ENCODE peak calls at places on chromosomes 5 and 9, in seven cellular contexts. N is tibial artery, S is prostate gland, G is stomach, I is Peyer's patch, Q is cardiac muscle cell, B is heart left ventricle. O is an unnamed sample.
A peak's percentile ranks its signal among the peaks of the same experiment; 100 is the strongest.

GRCh38 chr5:132225165-132226032 is 2.3 kb downstream of the P4HA2 start:
- DNase-seq in Q (peak; percentile 39), I (peak; percentile 16), N (peak; percentile 79), B (peak; percentile 82), G (peak; percentile 60), S (peak; percentile 47), O (peak; percentile 91)

GRCh38 chr9:107286057-107286456 is 3.0 kb downstream of the RAD23B start:
- DNase-seq in N (no peak), I (no peak), Q (peak; percentile 15), S (peak; percentile 43), G (no peak), B (no peak), O (no peak)

GRCh38 chr5:168667301-168667859 is 88.2 kb upstream of the PANK3 start:
- DNase-seq in G (no peak), S (no peak), Q (peak; percentile 71), I (no peak), B (no peak), N (peak; percentile 46), O (no peak)

GRCh38 chr9:69549310-69550202 is 122.6 kb downstream of the APBA1 start:
- DNase-seq in B (no peak), N (no peak), Q (peak; percentile 75), G (no peak), S (peak; percentile 23), I (no peak), O (peak; percentile 78)

GRCh38 chr5:17184596-17184995 is 32.8 kb upstream of the BASP1 start:
- DNase-seq in Q (no peak), I (no peak), S (no peak), N (no peak), G (no peak), B (no peak), O (no peak)

GRCh38 chr9:3507395-3508077 is 18.3 kb downstream of the RFX3 start:
- DNase-seq in Q (no peak), I (no peak), B (no peak), G (no peak), S (no peak), N (no peak), O (no peak)

GRCh38 chr5:150623152-150623877 is 17.1 kb upstream of the SYNPO start:
- DNase-seq in B (no peak), I (no peak), N (no peak), G (no peak), S (no peak), Q (no peak), O (peak; percentile 95)

GRCh38 chr5:159103086-159103485 is 3.4 kb upstream of the EBF1 start:
- DNase-seq in B (no peak), I (no peak), N (no peak), G (no peak), S (no peak), Q (no peak), O (peak; percentile 61)

GRCh38 chr5:73393606-73394489 is 54.7 kb downstream of the FOXD1 start:
- DNase-seq in Q (no peak), S (no peak), N (no peak), B (no peak), I (no peak), G (no peak), O (no peak)

GRCh38 chr9:132465131-132465635 is 55.2 kb downstream of the CFAP77 start:
- DNase-seq in I (no peak), N (no peak), B (no peak), G (no peak), S (no peak), Q (no peak), O (no peak)

GRCh38 chr5:139394123-139394653 is 716 bp downstream of the PROB1 start:
- DNase-seq in N (no peak), G (no peak), I (no peak), S (no peak), B (peak; percentile 82), Q (peak; percentile 74), O (peak; percentile 91)

GRCh38 chr5:139642891-139643871 is 5.0 kb upstream of the CXXC5 start:
- DNase-seq in B (peak; percentile 20), I (peak; percentile 8), S (peak; percentile 84), N (peak; percentile 59), G (peak; percentile 77), Q (no peak), O (peak; percentile 79)

GRCh38 chr9:126902160-126902559 is 12.4 kb upstream of the RALGPS1 start:
- DNase-seq in I (no peak), G (no peak), Q (no peak), S (no peak), N (no peak), B (no peak), O (no peak)

GRCh38 chr5:141650851-141651727 is at the start of gene FCHSD1:
- DNase-seq in G (peak; percentile 93), N (peak; percentile 95), I (peak; percentile 94), B (peak; percentile 89), S (peak; percentile 88), Q (peak; percentile 89), O (peak; percentile 99)

GRCh38 chr5:132677682-132678400 is 4.1 kb downstream of the IL4 start:
- DNase-seq in S (no peak), N (peak; percentile 25), G (no peak), Q (no peak), I (no peak), B (no peak), O (no peak)

GRCh38 chr5:159094745-159095144 is 5.0 kb downstream of the EBF1 start:
- DNase-seq in I (peak; percentile 73), Q (peak; percentile 72), B (peak; percentile 87), G (peak; percentile 50), N (peak; percentile 92), S (no peak), O (peak; percentile 91)

GRCh38 chr5:132539716-132540115 is 3.6 kb downstream of the IL5 start:
- DNase-seq in S (no peak), G (no peak), I (no peak), Q (no peak), N (no peak), B (no peak), O (no peak)

GRCh38 chr5:172696171-172696849 is 55.2 kb downstream of the NEURL1B start:
- DNase-seq in I (no peak), S (no peak), N (peak; percentile 87), Q (no peak), B (peak; percentile 76), G (no peak), O (peak; percentile 77)

GRCh38 chr9:32554107-32554506 is 1.7 kb upstream of the TOPORS start:
- DNase-seq in G (no peak), N (no peak), Q (no peak), S (no peak), B (no peak), I (no peak), O (no peak)

GRCh38 chr5:53480474-53481353 is at the start of gene FST:
- DNase-seq in G (peak; percentile 25), B (no peak), S (no peak), Q (peak; percentile 81), I (no peak), N (no peak), O (peak; percentile 76)

GRCh38 chr9:5393497-5393896 is 44.2 kb downstream of the PLGRKT start:
- DNase-seq in S (no peak), N (no peak), B (no peak), G (no peak), I (no peak), Q (no peak), O (no peak)
- H3K27ac ChIP-seq in S (no peak overlapping the region), N (no peak overlapping the region), B (no peak overlapping the region), G (no peak overlapping the region), I (no peak overlapping the region), Q (no peak overlapping the region), O (no peak overlapping the region)

DNA sequence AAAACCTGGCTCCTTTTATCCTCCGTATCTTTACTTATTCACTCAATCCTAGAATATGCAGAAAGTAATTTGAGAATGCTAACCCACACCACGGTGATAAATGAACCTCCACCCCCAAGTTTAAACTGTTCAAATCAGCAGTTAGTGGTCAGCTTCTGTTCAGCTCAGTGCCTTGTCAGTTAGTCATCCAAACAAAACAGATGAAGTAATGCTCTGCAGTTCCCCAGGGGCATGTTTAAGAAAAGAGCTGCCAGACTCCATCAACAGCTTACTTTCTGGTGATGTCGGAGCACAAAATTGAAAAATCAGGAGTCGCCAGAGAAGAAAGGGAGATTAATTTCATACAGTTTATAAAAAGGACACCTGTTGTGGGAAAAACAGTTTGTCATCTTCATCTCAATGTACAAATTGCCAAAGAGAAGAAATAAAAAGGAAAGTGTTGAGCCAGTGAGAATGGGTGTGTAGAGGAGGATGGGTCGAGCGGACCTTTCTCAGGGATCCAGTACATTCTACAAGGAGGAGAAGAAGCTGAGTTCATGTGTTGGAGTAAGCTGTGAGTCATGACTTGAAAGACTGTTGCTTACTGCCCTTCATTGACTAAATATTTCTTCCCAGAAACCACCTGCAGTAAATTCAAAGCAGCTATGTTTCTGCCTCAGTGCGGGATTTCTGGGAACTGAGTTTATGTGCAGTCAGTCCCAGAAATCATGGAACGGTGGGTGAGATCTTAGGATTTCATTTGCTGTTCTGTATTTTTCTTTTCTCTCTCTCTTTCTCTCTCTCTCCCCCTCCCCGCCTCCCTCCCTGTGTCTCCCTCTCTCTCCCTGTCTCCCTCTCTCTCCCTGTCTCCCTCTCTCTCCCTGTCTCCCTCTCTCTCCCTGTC is 13.7 kb downstream of the TRIO start:
- DNase-seq in B (no peak), S (no peak), G (no peak), I (no peak), N (no peak), Q (no peak), O (peak; percentile 86)
- H3K4me1 ChIP-seq in B (peaks cover 75% of the 10 kb centered on the region), S (peaks cover 9% of the 10 kb centered on the region), G (peaks cover 42% of the 10 kb centered on the region), I (peaks cover 28% of the 10 kb centered on the region), N (peaks cover 42% of the 10 kb centered on the region), Q (peaks cover 36% of the 10 kb centered on the region), O (peaks cover 63% of the 10 kb centered on the region)

GRCh38 chr5:68290260-68290674 is 74.7 kb downstream of the PIK3R1 start:
- DNase-seq in G (peak; percentile 52), B (peak; percentile 45), S (peak; percentile 62), Q (peak; percentile 68), N (no peak), I (no peak), O (peak; percentile 66)

GRCh38 chr5:68287631-68287975 is 72.0 kb downstream of the PIK3R1 start:
- DNase-seq in I (no peak), N (no peak), B (no peak), G (no peak), S (no peak), Q (no peak), O (no peak)

GRCh38 chr5:68288756-68289134 is 73.2 kb downstream of the PIK3R1 start:
- DNase-seq in G (no peak), B (peak; percentile 41), I (no peak), Q (peak; percentile 51), N (peak; percentile 69), S (peak; percentile 50), O (no peak)

GRCh38 chr5:68287976-68288755 is 72.6 kb downstream of the PIK3R1 start:
- DNase-seq in S (peak; percentile 70), B (peak; percentile 80), G (peak; percentile 66), I (peak; percentile 63), Q (peak; percentile 91), N (peak; percentile 85), O (peak; percentile 79)

DNA sequence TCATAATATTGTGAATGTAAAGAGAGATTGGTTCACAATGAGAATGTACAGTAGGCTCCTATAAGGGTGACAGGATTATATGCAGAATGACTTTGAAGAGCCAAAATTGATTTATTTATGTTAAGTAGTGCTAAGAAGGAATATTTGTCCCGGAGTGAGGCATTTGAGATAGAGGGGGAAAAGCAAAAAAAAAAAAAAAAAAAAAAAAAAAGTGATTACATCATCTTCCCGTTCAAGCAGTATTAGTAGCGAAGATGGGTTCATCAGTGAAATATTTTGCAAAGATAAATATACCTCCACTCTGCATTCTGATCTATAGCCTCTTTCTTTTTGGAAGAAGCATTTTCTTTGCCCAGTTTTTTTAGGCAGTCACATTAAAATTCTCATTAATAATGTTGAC is 74.0 kb downstream of the PIK3R1 start:
- DNase-seq in B (no peak), I (no peak), N (no peak), Q (no peak), S (no peak), G (no peak), O (no peak)
- H3K27ac ChIP-seq in B (peak overlapping the region; percentile 95), I (no peak overlapping the region), N (peak overlapping the region; percentile 86), Q (peak overlapping the region; percentile 93), S (peak overlapping the region; percentile 85), G (no peak overlapping the region), O (no peak overlapping the region)

GRCh38 chr9:22105005-22105722 is 96.1 kb upstream of the CDKN2B start:
- DNase-seq in Q (no peak), N (no peak), B (no peak), I (no peak), S (no peak), G (no peak), O (no peak)
- H3K4me1 ChIP-seq in Q (peaks cover 10% of the 10 kb centered on the region), N (peaks cover 16% of the 10 kb centered on the region), B (peaks cover 12% of the 10 kb centered on the region), I (no peaks in the 10 kb centered on the region), S (no peaks in the 10 kb centered on the region), G (no peaks in the 10 kb centered on the region), O (peaks cover 24% of the 10 kb centered on the region)

O was measured in osteoblast.